ENCODE peak calls at places on chromosomes 2 and 18, in four cellular contexts. I is HepG2, N is K562, A is WTC11. L is an unnamed sample.

GRCh38 chr2:42127425-42128424 is 41.4 kb upstream of the EML4 start:
- DNase-seq in I (peak; percentile 97), N (no peak), A (no peak), L (no peak)

GRCh38 chr2:47595690-47596089 is 187.3 kb upstream of the MSH6 start:
- DNase-seq in I (no peak), N (no peak), A (no peak), L (no peak)

GRCh38 chr18:896315-896714 is 8.4 kb upstream of the ADCYAP1 start:
- DNase-seq in I (no peak), N (no peak), A (no peak), L (no peak)

GRCh38 chr2:75403991-75404428 is 156.7 kb downstream of the EVA1A start:
- DNase-seq in I (peak; percentile 61), N (peak; percentile 27), A (no peak), L (peak; percentile 41)

GRCh38 chr2:19807866-19808265 is 93.9 kb downstream of the TTC32 start:
- DNase-seq in I (no peak), N (no peak), A (no peak), L (no peak)

GRCh38 chr18:7696846-7697245 is 129.7 kb downstream of the PTPRM start:
- DNase-seq in I (no peak), N (no peak), A (no peak), L (peak; percentile 10)

GRCh38 chr18:68714356-68714706 is 577 bp downstream of the TMX3 start:
- DNase-seq in I (peak; percentile 4), N (peak; percentile 12), A (no peak), L (peak; percentile 56)

GRCh38 chr2:132519566-132519965 is 103.0 kb downstream of the GPR39 start:
- DNase-seq in I (no peak), N (no peak), A (no peak), L (peak; percentile 71)

GRCh38 chr2:240435955-240436625 is 627 bp downstream of the GPC1 start:
- DNase-seq in I (no peak), N (no peak), A (no peak), L (peak; percentile 78)

GRCh38 chr2:74481432-74481831 is 1.4 kb downstream of the CCDC142 start:
- DNase-seq in I (no peak), N (no peak), A (no peak), L (no peak)

GRCh38 chr2:241211276-241211675 is 22.8 kb downstream of the ANO7 start:
- DNase-seq in I (no peak), N (no peak), A (no peak), L (no peak)

GRCh38 chr2:236536727-236537398 is 32.8 kb upstream of the ACKR3 start:
- DNase-seq in I (no peak), N (no peak), A (no peak), L (no peak)

GRCh38 chr2:117814417-117815264 is at the start of gene DDX18:
- DNase-seq in I (peak; percentile 99), N (peak; percentile 85), A (peak; percentile 95), L (peak; percentile 88)

GRCh38 chr2:236659758-236660150 is 90.1 kb downstream of the ACKR3 start:
- DNase-seq in I (no peak), N (no peak), A (no peak), L (no peak)

GRCh38 chr2:240465765-240466578 is 30.5 kb downstream of the GPC1 start:
- DNase-seq in I (no peak), N (no peak), A (no peak), L (peak; percentile 32)

GRCh38 chr18:78999939-79000338 is 20.3 kb downstream of the SALL3 start:
- DNase-seq in I (no peak), N (no peak), A (no peak), L (no peak)

GRCh38 chr18:62660741-62661140 is 54.6 kb upstream of the PHLPP1 start:
- DNase-seq in I (no peak), N (no peak), A (no peak), L (no peak)

GRCh38 chr2:196801986-196802385 is 2.5 kb upstream of the GTF3C3 start:
- DNase-seq in I (no peak), N (no peak), A (no peak), L (no peak)

GRCh38 chr2:136029149-136029548 is 43.7 kb upstream of the DARS1 start:
- DNase-seq in I (no peak), N (no peak), A (no peak), L (no peak)

GRCh38 chr2:96970910-96971309 is 15.5 kb downstream of the FAM178B start:
- DNase-seq in I (no peak), N (no peak), A (no peak), L (no peak)

GRCh38 chr2:168649562-168649961 is 152.9 kb upstream of the NOSTRIN start:
- DNase-seq in I (no peak), N (no peak), A (no peak), L (no peak)
- TF ChIP-seq FOXJ3 in I (no peak), N (no peak), A (no peak), L (no peak)

GRCh38 chr2:105299290-105299689 is 30.2 kb downstream of the TGFBRAP1 start:
- DNase-seq in I (peak; percentile 23), N (no peak), A (peak; percentile 45), L (no peak)
- TF ChIP-seq FOXJ3 in I (no peak), N (no peak), A (no peak), L (no peak)

GRCh38 chr2:55618025-55618648 is 715 bp upstream of the PPP4R3B start:
- DNase-seq in I (peak; percentile 21), N (no peak), A (no peak), L (peak; percentile 9)
- TF ChIP-seq FOXJ3 in I (no peak), N (no peak), A (no peak), L (no peak)

GRCh38 chr2:27730249-27730648 is 41.3 kb upstream of the MRPL33 start:
- DNase-seq in I (no peak), N (no peak), A (no peak), L (no peak)

GRCh38 chr2:27728081-27728858 is 43.2 kb upstream of the MRPL33 start:
- DNase-seq in I (no peak), N (no peak), A (no peak), L (no peak)

GRCh38 chr2:27730980-27731691 is 40.4 kb upstream of the MRPL33 start:
- DNase-seq in I (no peak), N (no peak), A (no peak), L (no peak)

GRCh38 chr2:27729614-27730013 is 41.9 kb upstream of the MRPL33 start:
- DNase-seq in I (no peak), N (no peak), A (no peak), L (no peak)

GRCh38 chr2:27729198-27729597 is 42.3 kb upstream of the MRPL33 start:
- DNase-seq in I (no peak), N (no peak), A (no peak), L (no peak)
- TF ChIP-seq FOXJ3 in I (no peak), N (no peak), A (no peak), L (no peak)

GRCh38 chr2:226427538-226428307 is 371.9 kb downstream of the IRS1 start:
- DNase-seq in I (peak; percentile 20), N (no peak), A (no peak), L (peak; percentile 1)

GRCh38 chr2:226423498-226423960 is 376.1 kb downstream of the IRS1 start:
- DNase-seq in I (no peak), N (no peak), A (no peak), L (no peak)

GRCh38 chr2:226424971-226425370 is 374.6 kb downstream of the IRS1 start:
- DNase-seq in I (peak; percentile 45), N (no peak), A (no peak), L (no peak)

GRCh38 chr2:226429476-226429875 is 370.1 kb downstream of the IRS1 start:
- DNase-seq in I (no peak), N (no peak), A (no peak), L (no peak)

GRCh38 chr2:226426292-226426736 is 373.3 kb downstream of the IRS1 start:
- DNase-seq in I (peak; percentile 51), N (no peak), A (no peak), L (no peak)
- TF ChIP-seq FOXJ3 in I (no peak), N (no peak), A (no peak), L (no peak)

GRCh38 chr2:70616168-70616694 is 62.6 kb upstream of the TGFA start:
- DNase-seq in I (no peak), N (no peak), A (no peak), L (no peak)
- TF ChIP-seq FOXJ3 in I (no peak), N (no peak), A (no peak), L (no peak)

GRCh38 chr2:43293744-43294695 is 67.6 kb upstream of the ZFP36L2 start:
- DNase-seq in I (peak; percentile 99), N (peak; percentile 67), A (no peak), L (no peak)
- TF ChIP-seq FOXJ3 in I (peak; percentile 95), N (no peak), A (no peak), L (no peak)

GRCh38 chr2:220891405-220891804 is 680.7 kb downstream of the EPHA4 start:
- DNase-seq in I (no peak), N (no peak), A (no peak), L (no peak)
- TF ChIP-seq FOXJ3 in I (no peak), N (no peak), A (no peak), L (no peak)

GRCh38 chr2:234861841-234862735 is 89.7 kb upstream of the SH3BP4 start:
- DNase-seq in I (no peak), N (no peak), A (no peak), L (no peak)
- TF ChIP-seq FOXJ3 in I (no peak), N (no peak), A (no peak), L (no peak)